ENCODE peak calls at places on chromosomes 16 and 17, in eight cellular contexts. Y, O, E, K, Z, L, I and P are unnamed samples.

GRCh38 chr16:21713549-21714368 is 50.0 kb downstream of the OTOA start:
- DNase-seq in Y (no peak), O (no peak), E (no peak), K (no peak), Z (no peak), L (no peak), I (no peak), P (no peak)

GRCh38 chr16:71943887-71944286 is 48.6 kb downstream of the IST1 start:
- DNase-seq in Y (no peak), O (no peak), E (no peak), K (no peak), Z (no peak), L (no peak), I (no peak), P (no peak)

GRCh38 chr16:21117567-21117966 is 33.1 kb downstream of the DNAH3 start:
- DNase-seq in Y (no peak), O (no peak), E (peak; percentile 13), K (no peak), Z (no peak), L (no peak), I (no peak), P (no peak)

GRCh38 chr17:57677301-57677700 is 67.8 kb downstream of the CCDC182 start:
- DNase-seq in Y (no peak), O (no peak), E (peak; percentile 43), K (no peak), Z (no peak), L (peak; percentile 33), I (no peak), P (no peak)

GRCh38 chr17:58275417-58275816 is 5.3 kb downstream of the MPO start:
- DNase-seq in Y (no peak), O (no peak), E (peak; percentile 57), K (no peak), Z (no peak), L (no peak), I (no peak), P (no peak)

GRCh38 chr17:42472709-42473521 is 14.2 kb downstream of the ATP6V0A1 start:
- DNase-seq in Y (no peak), O (no peak), E (no peak), K (no peak), Z (no peak), L (no peak), I (no peak), P (no peak)

GRCh38 chr16:23368469-23368868 is 66.4 kb downstream of the SCNN1B start:
- DNase-seq in Y (no peak), O (no peak), E (no peak), K (no peak), Z (no peak), L (no peak), I (no peak), P (no peak)

GRCh38 chr17:9287301-9287700 is 266.0 kb downstream of the NTN1 start:
- DNase-seq in Y (no peak), O (no peak), E (no peak), K (no peak), Z (no peak), L (no peak), I (no peak), P (no peak)

GRCh38 chr17:82825540-82826124 is 14.2 kb downstream of the ZNF750 start:
- DNase-seq in Y (peak; percentile 7), O (no peak), E (no peak), K (no peak), Z (no peak), L (no peak), I (no peak), P (no peak)

GRCh38 chr17:75067856-75068255 is 19.9 kb upstream of the SLC16A5 start:
- DNase-seq in Y (no peak), O (no peak), E (peak; percentile 17), K (no peak), Z (no peak), L (no peak), I (no peak), P (no peak)

GRCh38 chr17:56478836-56479447 is 114.6 kb upstream of the NOG start:
- DNase-seq in Y (no peak), O (no peak), E (no peak), K (no peak), Z (no peak), L (no peak), I (no peak), P (no peak)

GRCh38 chr17:40530531-40530987 is 29.1 kb upstream of the TNS4 start:
- DNase-seq in Y (no peak), O (no peak), E (peak; percentile 64), K (no peak), Z (no peak), L (no peak), I (no peak), P (peak; percentile 56)

GRCh38 chr17:16255481-16255901 is 38.5 kb downstream of the PIGL start:
- DNase-seq in Y (peak; percentile 47), O (peak; percentile 89), E (no peak), K (peak; percentile 80), Z (peak; percentile 59), L (peak; percentile 86), I (peak; percentile 64), P (peak; percentile 74)

GRCh38 chr17:2655526-2655925 is 56.0 kb downstream of the CLUH start:
- DNase-seq in Y (no peak), O (no peak), E (no peak), K (no peak), Z (no peak), L (no peak), I (no peak), P (no peak)

GRCh38 chr17:20053343-20053964 is 44.3 kb downstream of the SPECC1 start:
- DNase-seq in Y (no peak), O (no peak), E (no peak), K (no peak), Z (no peak), L (no peak), I (no peak), P (no peak)

GRCh38 chr16:11836653-11837244 is 14.6 kb downstream of the RSL1D1 start:
- DNase-seq in Y (no peak), O (no peak), E (peak; percentile 30), K (no peak), Z (no peak), L (no peak), I (no peak), P (no peak)

GRCh38 chr16:85395913-85396878 is 216.9 kb upstream of the GSE1 start:
- DNase-seq in Y (peak; percentile 46), O (no peak), E (peak; percentile 74), K (no peak), Z (peak; percentile 23), L (peak; percentile 65), I (no peak), P (peak; percentile 73)

GRCh38 chr16:53090591-53091507 is 36.1 kb downstream of the CHD9 start:
- DNase-seq in Y (peak; percentile 87), O (peak; percentile 71), E (peak; percentile 92), K (peak; percentile 30), Z (peak; percentile 93), L (peak; percentile 98), I (peak; percentile 95), P (peak; percentile 99)

GRCh38 chr16:76194621-76195015 is 82.6 kb upstream of the CNTNAP4 start:
- DNase-seq in Y (no peak), O (no peak), E (no peak), K (no peak), Z (no peak), L (no peak), I (no peak), P (no peak)

GRCh38 chr16:813204-813915 is 12.8 kb upstream of the GNG13 start:
- DNase-seq in Y (no peak), O (no peak), E (no peak), K (no peak), Z (peak; percentile 46), L (no peak), I (peak; percentile 63), P (no peak)

GRCh38 chr17:48804936-48805411 is 12.1 kb downstream of the TTLL6 start:
- DNase-seq in Y (peak; percentile 62), O (peak; percentile 67), E (peak; percentile 85), K (peak; percentile 25), Z (peak; percentile 38), L (peak; percentile 70), I (peak; percentile 43), P (peak; percentile 74)

GRCh38 chr16:24758986-24759385 is 29.5 kb downstream of the TNRC6A start:
- DNase-seq in Y (no peak), O (no peak), E (no peak), K (no peak), Z (no peak), L (no peak), I (no peak), P (no peak)

GRCh38 chr16:50674831-50675230 is 6.3 kb downstream of the SNX20 start:
- DNase-seq in Y (peak; percentile 32), O (no peak), E (peak; percentile 1), K (no peak), Z (no peak), L (no peak), I (no peak), P (no peak)

GRCh38 chr17:20010099-20010863 is 1.1 kb downstream of the SPECC1 start:
- DNase-seq in Y (no peak), O (peak; percentile 45), E (no peak), K (peak; percentile 23), Z (peak; percentile 28), L (peak; percentile 70), I (peak; percentile 45), P (no peak)

GRCh38 chr16:886084-886543 is 84.7 kb downstream of the LMF1 start:
- DNase-seq in Y (peak; percentile 28), O (no peak), E (peak; percentile 58), K (no peak), Z (no peak), L (no peak), I (no peak), P (peak; percentile 60)

GRCh38 chr16:80027007-80027965 is 426.7 kb upstream of the MAF start:
- DNase-seq in Y (peak; percentile 49), O (peak; percentile 35), E (peak; percentile 80), K (peak; percentile 5), Z (peak; percentile 40), L (peak; percentile 67), I (peak; percentile 50), P (peak; percentile 80)

GRCh38 chr17:75872434-75873351 is 5.7 kb downstream of the TRIM47 start:
- DNase-seq in Y (peak; percentile 75), O (peak; percentile 76), E (peak; percentile 86), K (no peak), Z (peak; percentile 80), L (peak; percentile 96), I (peak; percentile 92), P (peak; percentile 95)

GRCh38 chr17:45311406-45311761 is 5.4 kb downstream of the MAP3K14 start:
- DNase-seq in Y (no peak), O (no peak), E (no peak), K (no peak), Z (no peak), L (no peak), I (no peak), P (no peak)
- H3K27ac ChIP-seq in Y (peak overlapping the region; percentile 88), O (peak overlapping the region; percentile 96), E (peak overlapping the region; percentile 86), K (peak overlapping the region; percentile 95), Z (peak overlapping the region; percentile 97), L (peak overlapping the region; percentile 69), I (peak overlapping the region; percentile 97), P (peak overlapping the region; percentile 96)

GRCh38 chr16:31009894-31010293 is 544 bp downstream of the STX1B start:
- DNase-seq in Y (no peak), O (no peak), E (no peak), K (no peak), Z (no peak), L (no peak), I (peak; percentile 14), P (no peak)
- TF ChIP-seq CTCF in Y (no peak), O (no peak), E (no peak), K (no peak), Z (no peak), L (no peak), I (no peak), P (no peak)

GRCh38 chr16:35750701-35751104 is 2291.3 kb downstream of the TP53TG3F start:
- DNase-seq in Y (no peak), O (no peak), E (no peak), K (no peak), Z (no peak), L (peak; percentile 42), I (no peak), P (no peak)
- H3K9me3 ChIP-seq in Y (peaks cover 3% of the 10 kb centered on the region), O (no peaks in the 10 kb centered on the region), E (peaks cover 100% of the 10 kb centered on the region), K (no peaks in the 10 kb centered on the region), Z (no peaks in the 10 kb centered on the region), L (no peaks in the 10 kb centered on the region), I (no peaks in the 10 kb centered on the region), P (no peaks in the 10 kb centered on the region)

GRCh38 chr16:56980203-56980535 is 9.2 kb upstream of the NLRC5 start:
- DNase-seq in Y (no peak), O (no peak), E (peak; percentile 20), K (no peak), Z (no peak), L (no peak), I (no peak), P (no peak)
- H3K27ac ChIP-seq in Y (no peak overlapping the region), O (no peak overlapping the region), E (no peak overlapping the region), K (no peak overlapping the region), Z (no peak overlapping the region), L (no peak overlapping the region), I (no peak overlapping the region), P (no peak overlapping the region)